ENCODE peak calls at places on chromosomes 5 and 9, in six cellular contexts. Y is nephron progenitor cell; F is NCI-H2081; B is GM20000; L is naive thymus-derived CD8-positive, alpha-beta T cell; P is upper lobe of right lung. Z is an unnamed sample.
A peak's percentile ranks its signal among the peaks of the same experiment; 100 is the strongest.

GRCh38 chr9:123769723-123770122 is 160.2 kb downstream of the DENND1A start:
- DNase-seq in F (peak; percentile 17), Y (peak; percentile 35), L (no peak), P (no peak), B (no peak), Z (peak; percentile 18)

GRCh38 chr5:158759276-158759675 is 340.4 kb downstream of the EBF1 start:
- DNase-seq in Y (no peak), P (no peak), L (no peak), B (no peak), F (no peak), Z (no peak)

GRCh38 chr9:12722131-12722530 is 28.9 kb downstream of the TYRP1 start:
- DNase-seq in F (no peak), P (no peak), Y (no peak), B (no peak), L (no peak), Z (no peak)

GRCh38 chr9:112326194-112326593 is 7.2 kb downstream of the PTBP3 start:
- DNase-seq in B (no peak), P (no peak), F (no peak), Y (no peak), L (no peak), Z (no peak)

GRCh38 chr9:123687246-123687721 is 242.6 kb downstream of the DENND1A start:
- DNase-seq in F (no peak), P (no peak), B (no peak), Y (no peak), L (no peak), Z (no peak)

GRCh38 chr9:123232332-123232731 is 36.1 kb downstream of the STRBP start:
- DNase-seq in L (no peak), Y (no peak), F (no peak), P (no peak), B (no peak), Z (no peak)

GRCh38 chr5:53434566-53434965 is 45.9 kb upstream of the FST start:
- DNase-seq in Y (no peak), P (no peak), F (no peak), B (no peak), L (no peak), Z (no peak)

GRCh38 chr5:141865406-141865805 is 12.8 kb downstream of the PCDH1 start:
- DNase-seq in F (no peak), B (no peak), Y (no peak), L (no peak), P (no peak), Z (no peak)

GRCh38 chr5:171520300-171521170 is 101.1 kb downstream of the FGF18 start:
- DNase-seq in Y (peak; percentile 66), L (no peak), P (no peak), B (no peak), F (no peak), Z (peak; percentile 33)

GRCh38 chr9:114911167-114911821 is 19.1 kb downstream of the TNFSF8 start:
- DNase-seq in F (peak; percentile 26), Y (peak; percentile 11), L (no peak), B (no peak), P (no peak), Z (no peak)

GRCh38 chr9:125889122-125889523 is 141.9 kb downstream of the PBX3 start:
- DNase-seq in F (no peak), B (peak; percentile 22), Y (no peak), P (peak; percentile 61), L (no peak), Z (no peak)

GRCh38 chr5:172162348-172162747 is 25.7 kb downstream of the STK10 start:
- DNase-seq in P (no peak), F (no peak), L (no peak), Y (no peak), B (no peak), Z (no peak)

GRCh38 chr5:17178316-17178715 is 39.1 kb upstream of the BASP1 start:
- DNase-seq in Y (no peak), B (no peak), P (no peak), L (no peak), F (no peak), Z (no peak)

GRCh38 chr9:37408933-37409710 is 13.4 kb upstream of the GRHPR start:
- DNase-seq in B (peak; percentile 76), F (no peak), Y (no peak), P (no peak), L (no peak), Z (no peak)

GRCh38 chr5:172336666-172337310 is 53.2 kb upstream of the UBTD2 start:
- DNase-seq in L (no peak), B (no peak), Y (no peak), F (no peak), P (no peak), Z (no peak)

GRCh38 chr9:82532504-82532903 is 530.4 kb downstream of the RASEF start:
- DNase-seq in L (no peak), P (no peak), B (no peak), F (no peak), Y (no peak), Z (no peak)

GRCh38 chr9:124813496-124814177 is 36.7 kb downstream of the OLFML2A start:
- DNase-seq in B (no peak), P (no peak), Y (no peak), L (no peak), F (no peak), Z (no peak)

GRCh38 chr9:114902773-114903589 is 27.4 kb downstream of the TNFSF8 start:
- DNase-seq in Y (no peak), B (no peak), P (no peak), F (no peak), L (no peak), Z (no peak)

GRCh38 chr9:83284766-83285165 is 221.8 kb upstream of the RASEF start:
- DNase-seq in L (no peak), B (no peak), P (no peak), F (no peak), Y (no peak), Z (no peak)

GRCh38 chr5:115069087-115069968 is 100.4 kb downstream of the TRIM36 start:
- DNase-seq in L (no peak), F (peak; percentile 22), B (no peak), P (no peak), Y (peak; percentile 40), Z (peak; percentile 18)

GRCh38 chr9:137943655-137944054 is 66.1 kb downstream of the CACNA1B start:
- DNase-seq in P (no peak), L (no peak), B (no peak), Y (no peak), F (no peak), Z (no peak)

GRCh38 chr5:6475626-6476312 is 27.1 kb downstream of the UBE2QL1 start:
- DNase-seq in P (no peak), L (no peak), F (no peak), B (no peak), Y (peak; percentile 72), Z (no peak)

GRCh38 chr5:82975396-82975795 is 101.8 kb downstream of the TMEM167A start:
- DNase-seq in L (no peak), F (no peak), P (no peak), B (no peak), Y (no peak), Z (no peak)

GRCh38 chr5:169160405-169160901 is 140.5 kb downstream of the SLIT3 start:
- DNase-seq in P (no peak), L (no peak), Y (no peak), F (no peak), B (no peak), Z (no peak)

GRCh38 chr9:16434522-16434921 is 435.9 kb downstream of the BNC2 start:
- DNase-seq in Y (no peak), L (no peak), B (no peak), F (no peak), P (no peak), Z (peak; percentile 72)

GRCh38 chr9:102479191-102479590 is 515.9 kb upstream of the CYLC2 start:
- DNase-seq in B (no peak), F (no peak), P (no peak), Y (no peak), L (no peak), Z (no peak)

GRCh38 chr5:179805070-179805528 is 1.6 kb downstream of the MGAT4B start:
- DNase-seq in L (no peak), P (peak; percentile 67), F (no peak), B (peak; percentile 33), Y (no peak), Z (no peak)

GRCh38 chr9:74940600-74940999 is 12.1 kb downstream of the C9orf40 start:
- DNase-seq in P (no peak), Y (no peak), L (no peak), B (no peak), F (peak; percentile 21), Z (no peak)

Z was measured in fibroblast of the conjunctiva.